ENCODE peak calls at places on chromosome 15, in seven cellular contexts. B, T, O, C, A, N and G are unnamed samples.

GRCh38 chr15:31342381-31342780 is 15.7 kb downstream of the KLF13 start:
- DNase-seq in B (no peak), T (no peak), O (no peak), C (no peak), A (no peak), N (no peak), G (no peak)

GRCh38 chr15:85488997-85489396 is 108.6 kb downstream of the AKAP13 start:
- DNase-seq in B (no peak), T (no peak), O (no peak), C (no peak), A (no peak), N (no peak), G (peak)

GRCh38 chr15:91694131-91694828 is 159.2 kb upstream of the SLCO3A1 start:
- DNase-seq in B (no peak), T (no peak), O (peak), C (no peak), A (no peak), N (no peak), G (peak)

GRCh38 chr15:40942337-40942854 is 10.9 kb upstream of the CHAC1 start:
- DNase-seq in B (peak), T (no peak), O (no peak), C (no peak), A (no peak), N (no peak), G (no peak)

GRCh38 chr15:90451215-90451850 is 63.3 kb downstream of the IQGAP1 start:
- DNase-seq in B (no peak), T (no peak), O (peak), C (no peak), A (no peak), N (no peak), G (no peak)

GRCh38 chr15:67781907-67782559 is 43.3 kb upstream of the SKOR1 start:
- DNase-seq in B (no peak), T (no peak), O (no peak), C (no peak), A (no peak), N (no peak), G (no peak)

GRCh38 chr15:67501836-67502461 is 19.0 kb upstream of the C15orf61 start:
- DNase-seq in B (peak), T (no peak), O (no peak), C (no peak), A (no peak), N (no peak), G (peak)

GRCh38 chr15:73697033-73697467 is 12.9 kb downstream of the CD276 start:
- DNase-seq in B (peak), T (peak), O (peak), C (peak), A (peak), N (peak), G (peak)

GRCh38 chr15:71093089-71094024 is 21.9 kb upstream of the THSD4 start:
- DNase-seq in B (no peak), T (no peak), O (no peak), C (no peak), A (no peak), N (no peak), G (peak)

GRCh38 chr15:100778831-100779288 is 100.8 kb upstream of the ALDH1A3 start:
- DNase-seq in B (no peak), T (no peak), O (no peak), C (no peak), A (no peak), N (no peak), G (no peak)

GRCh38 chr15:66294932-66295235 is 1.5 kb downstream of the DIS3L start:
- DNase-seq in B (no peak), T (no peak), O (no peak), C (no peak), A (no peak), N (no peak), G (no peak)

GRCh38 chr15:45393851-45394250 is 15.5 kb upstream of the GATM start:
- DNase-seq in B (no peak), T (no peak), O (no peak), C (no peak), A (no peak), N (no peak), G (no peak)

GRCh38 chr15:69576948-69577351 is 124.3 kb downstream of the RPLP1 start:
- DNase-seq in B (no peak), T (no peak), O (no peak), C (peak), A (no peak), N (no peak), G (no peak)

GRCh38 chr15:64877435-64877834 is 34.3 kb upstream of the ANKDD1A start:
- DNase-seq in B (peak), T (no peak), O (no peak), C (no peak), A (no peak), N (no peak), G (no peak)

GRCh38 chr15:89761929-89762328 is 10.9 kb upstream of the MESP1 start:
- DNase-seq in B (no peak), T (no peak), O (no peak), C (no peak), A (no peak), N (no peak), G (no peak)

GRCh38 chr15:100159436-100159835 is 182.3 kb downstream of the ADAMTS17 start:
- DNase-seq in B (no peak), T (no peak), O (no peak), C (no peak), A (no peak), N (no peak), G (no peak)

GRCh38 chr15:73371812-73372211 is 3.1 kb upstream of the HCN4 start:
- DNase-seq in B (no peak), T (no peak), O (no peak), C (no peak), A (no peak), N (no peak), G (no peak)

GRCh38 chr15:69825941-69826817 is 271.5 kb downstream of the TLE3 start:
- DNase-seq in B (no peak), T (no peak), O (no peak), C (no peak), A (no peak), N (no peak), G (no peak)

GRCh38 chr15:94455297-94455696 is 223.9 kb downstream of the MCTP2 start:
- DNase-seq in B (no peak), T (no peak), O (no peak), C (no peak), A (no peak), N (no peak), G (no peak)

GRCh38 chr15:70974004-70974832 is 81.6 kb downstream of the LRRC49 start:
- DNase-seq in B (no peak), T (no peak), O (peak), C (no peak), A (no peak), N (no peak), G (peak)

GRCh38 chr15:78195735-78196201 is 38.6 kb downstream of the ACSBG1 start:
- DNase-seq in B (peak), T (peak), O (no peak), C (peak), A (peak), N (peak), G (no peak)

GRCh38 chr15:100873029-100873677 is 6.5 kb upstream of the ALDH1A3 start:
- DNase-seq in B (peak), T (no peak), O (peak), C (peak), A (peak), N (peak), G (peak)

GRCh38 chr15:34271493-34271892 is 46.7 kb downstream of the EMC4 start:
- DNase-seq in B (peak), T (no peak), O (peak), C (no peak), A (no peak), N (no peak), G (peak)

GRCh38 chr15:78767331-78767951 is 43.8 kb downstream of the ADAMTS7 start:
- DNase-seq in B (no peak), T (no peak), O (no peak), C (no peak), A (no peak), N (no peak), G (no peak)

GRCh38 chr15:57384024-57384423 is 7.7 kb downstream of the CGNL1 start:
- DNase-seq in B (no peak), T (no peak), O (no peak), C (no peak), A (no peak), N (no peak), G (no peak)